ENCODE peak calls at places on chromosomes 7 and 10, in four cellular contexts. One of them, this sample, is unnamed.

GRCh38 chr7:44103566-44103940 is 592 bp upstream of the AEBP1 start:
- DNase-seq in uterus: no peak
- DNase-seq in activated CD4-positive, alpha-beta T cell treated with anti-CD3 and anti-CD28 coated beads for 36 hours: no peak
- DNase-seq in activated CD8-positive, alpha-beta memory T cell treated with anti-CD3 and anti-CD28 coated beads, Interleukin-2, amount 50 U/mL, for 4 hours: no peak
- DNase-seq in this sample: no peak

GRCh38 chr7:7609330-7609729 is 31.2 kb upstream of the UMAD1 start:
- DNase-seq in uterus: no peak
- DNase-seq in activated CD4-positive, alpha-beta T cell treated with anti-CD3 and anti-CD28 coated beads for 36 hours: no peak
- DNase-seq in activated CD8-positive, alpha-beta memory T cell treated with anti-CD3 and anti-CD28 coated beads, Interleukin-2, amount 50 U/mL, for 4 hours: no peak
- DNase-seq in this sample: no peak

GRCh38 chr10:5199398-5199797 is 2.8 kb downstream of the AKR1C4 start:
- DNase-seq in uterus: no peak
- DNase-seq in activated CD4-positive, alpha-beta T cell treated with anti-CD3 and anti-CD28 coated beads for 36 hours: no peak
- DNase-seq in activated CD8-positive, alpha-beta memory T cell treated with anti-CD3 and anti-CD28 coated beads, Interleukin-2, amount 50 U/mL, for 4 hours: no peak
- DNase-seq in this sample: no peak

GRCh38 chr7:132738254-132738653 is 162.0 kb upstream of the PLXNA4 start:
- DNase-seq in uterus: no peak
- DNase-seq in activated CD4-positive, alpha-beta T cell treated with anti-CD3 and anti-CD28 coated beads for 36 hours: no peak
- DNase-seq in activated CD8-positive, alpha-beta memory T cell treated with anti-CD3 and anti-CD28 coated beads, Interleukin-2, amount 50 U/mL, for 4 hours: no peak
- DNase-seq in this sample: no peak

GRCh38 chr7:141349804-141350203 is 201.4 kb upstream of the AGK start:
- DNase-seq in uterus: no peak
- DNase-seq in activated CD4-positive, alpha-beta T cell treated with anti-CD3 and anti-CD28 coated beads for 36 hours: no peak
- DNase-seq in activated CD8-positive, alpha-beta memory T cell treated with anti-CD3 and anti-CD28 coated beads, Interleukin-2, amount 50 U/mL, for 4 hours: no peak
- DNase-seq in this sample: no peak

GRCh38 chr10:804787-805634 is 115.5 kb upstream of the DIP2C start:
- DNase-seq in uterus: no peak
- DNase-seq in activated CD4-positive, alpha-beta T cell treated with anti-CD3 and anti-CD28 coated beads for 36 hours: no peak
- DNase-seq in activated CD8-positive, alpha-beta memory T cell treated with anti-CD3 and anti-CD28 coated beads, Interleukin-2, amount 50 U/mL, for 4 hours: no peak
- DNase-seq in this sample: no peak

GRCh38 chr7:105707967-105708580 is 126.8 kb upstream of the EFCAB10 start:
- DNase-seq in uterus: peak
- DNase-seq in activated CD4-positive, alpha-beta T cell treated with anti-CD3 and anti-CD28 coated beads for 36 hours: no peak
- DNase-seq in activated CD8-positive, alpha-beta memory T cell treated with anti-CD3 and anti-CD28 coated beads, Interleukin-2, amount 50 U/mL, for 4 hours: no peak
- DNase-seq in this sample: no peak

GRCh38 chr10:6543431-6544005 is 36.6 kb downstream of the PRKCQ start:
- DNase-seq in uterus: no peak
- DNase-seq in activated CD4-positive, alpha-beta T cell treated with anti-CD3 and anti-CD28 coated beads for 36 hours: peak
- DNase-seq in activated CD8-positive, alpha-beta memory T cell treated with anti-CD3 and anti-CD28 coated beads, Interleukin-2, amount 50 U/mL, for 4 hours: peak
- DNase-seq in this sample: peak

GRCh38 chr10:74930962-74931361 is 104.6 kb downstream of the KAT6B start:
- DNase-seq in uterus: no peak
- DNase-seq in activated CD4-positive, alpha-beta T cell treated with anti-CD3 and anti-CD28 coated beads for 36 hours: no peak
- DNase-seq in activated CD8-positive, alpha-beta memory T cell treated with anti-CD3 and anti-CD28 coated beads, Interleukin-2, amount 50 U/mL, for 4 hours: no peak
- DNase-seq in this sample: no peak

GRCh38 chr10:11145498-11145855 is 127.8 kb downstream of the CELF2 start:
- DNase-seq in uterus: no peak
- DNase-seq in activated CD4-positive, alpha-beta T cell treated with anti-CD3 and anti-CD28 coated beads for 36 hours: peak
- DNase-seq in activated CD8-positive, alpha-beta memory T cell treated with anti-CD3 and anti-CD28 coated beads, Interleukin-2, amount 50 U/mL, for 4 hours: peak
- DNase-seq in this sample: peak

GRCh38 chr10:4022473-4022872 is 237.5 kb upstream of the KLF6 start:
- DNase-seq in uterus: no peak
- DNase-seq in activated CD4-positive, alpha-beta T cell treated with anti-CD3 and anti-CD28 coated beads for 36 hours: no peak
- DNase-seq in activated CD8-positive, alpha-beta memory T cell treated with anti-CD3 and anti-CD28 coated beads, Interleukin-2, amount 50 U/mL, for 4 hours: no peak
- DNase-seq in this sample: no peak

GRCh38 chr7:122887198-122887597 is 938 bp upstream of the CADPS2 start:
- DNase-seq in uterus: peak
- DNase-seq in activated CD4-positive, alpha-beta T cell treated with anti-CD3 and anti-CD28 coated beads for 36 hours: peak
- DNase-seq in activated CD8-positive, alpha-beta memory T cell treated with anti-CD3 and anti-CD28 coated beads, Interleukin-2, amount 50 U/mL, for 4 hours: no peak
- DNase-seq in this sample: no peak

GRCh38 chr7:135333196-135333595 is 99.6 kb downstream of the STRA8 start:
- DNase-seq in uterus: no peak
- DNase-seq in activated CD4-positive, alpha-beta T cell treated with anti-CD3 and anti-CD28 coated beads for 36 hours: peak
- DNase-seq in activated CD8-positive, alpha-beta memory T cell treated with anti-CD3 and anti-CD28 coated beads, Interleukin-2, amount 50 U/mL, for 4 hours: no peak
- DNase-seq in this sample: no peak

GRCh38 chr10:26573674-26574073 is 123.8 kb upstream of the PDSS1 start:
- DNase-seq in uterus: no peak
- DNase-seq in activated CD4-positive, alpha-beta T cell treated with anti-CD3 and anti-CD28 coated beads for 36 hours: no peak
- DNase-seq in activated CD8-positive, alpha-beta memory T cell treated with anti-CD3 and anti-CD28 coated beads, Interleukin-2, amount 50 U/mL, for 4 hours: no peak
- DNase-seq in this sample: no peak

GRCh38 chr7:27262121-27262520 is 19.5 kb downstream of the EVX1 start:
- DNase-seq in uterus: no peak
- DNase-seq in activated CD4-positive, alpha-beta T cell treated with anti-CD3 and anti-CD28 coated beads for 36 hours: no peak
- DNase-seq in activated CD8-positive, alpha-beta memory T cell treated with anti-CD3 and anti-CD28 coated beads, Interleukin-2, amount 50 U/mL, for 4 hours: no peak
- DNase-seq in this sample: no peak

GRCh38 chr7:92461027-92462003 is 14.0 kb downstream of the GATAD1 start:
- DNase-seq in uterus: no peak
- DNase-seq in activated CD4-positive, alpha-beta T cell treated with anti-CD3 and anti-CD28 coated beads for 36 hours: peak
- DNase-seq in activated CD8-positive, alpha-beta memory T cell treated with anti-CD3 and anti-CD28 coated beads, Interleukin-2, amount 50 U/mL, for 4 hours: no peak
- DNase-seq in this sample: peak

GRCh38 chr10:113992601-113993011 is 51.1 kb upstream of the ADRB1 start:
- DNase-seq in uterus: no peak
- DNase-seq in activated CD4-positive, alpha-beta T cell treated with anti-CD3 and anti-CD28 coated beads for 36 hours: no peak
- DNase-seq in activated CD8-positive, alpha-beta memory T cell treated with anti-CD3 and anti-CD28 coated beads, Interleukin-2, amount 50 U/mL, for 4 hours: no peak
- DNase-seq in this sample: no peak

GRCh38 chr10:125076891-125077643 is 83.3 kb downstream of the CTBP2 start:
- DNase-seq in uterus: no peak
- DNase-seq in activated CD4-positive, alpha-beta T cell treated with anti-CD3 and anti-CD28 coated beads for 36 hours: no peak
- DNase-seq in activated CD8-positive, alpha-beta memory T cell treated with anti-CD3 and anti-CD28 coated beads, Interleukin-2, amount 50 U/mL, for 4 hours: no peak
- DNase-seq in this sample: no peak

GRCh38 chr7:68936501-68936900 is 661.8 kb upstream of the AUTS2 start:
- DNase-seq in uterus: no peak
- DNase-seq in activated CD4-positive, alpha-beta T cell treated with anti-CD3 and anti-CD28 coated beads for 36 hours: no peak
- DNase-seq in activated CD8-positive, alpha-beta memory T cell treated with anti-CD3 and anti-CD28 coated beads, Interleukin-2, amount 50 U/mL, for 4 hours: no peak
- DNase-seq in this sample: no peak

GRCh38 chr7:141053626-141054025 is 20.2 kb upstream of the TMEM178B start:
- DNase-seq in uterus: no peak
- DNase-seq in activated CD4-positive, alpha-beta T cell treated with anti-CD3 and anti-CD28 coated beads for 36 hours: peak
- DNase-seq in activated CD8-positive, alpha-beta memory T cell treated with anti-CD3 and anti-CD28 coated beads, Interleukin-2, amount 50 U/mL, for 4 hours: peak
- DNase-seq in this sample: peak

GRCh38 chr7:115293628-115294236 is 371.8 kb downstream of the MDFIC start:
- DNase-seq in uterus: no peak
- DNase-seq in activated CD4-positive, alpha-beta T cell treated with anti-CD3 and anti-CD28 coated beads for 36 hours: no peak
- DNase-seq in activated CD8-positive, alpha-beta memory T cell treated with anti-CD3 and anti-CD28 coated beads, Interleukin-2, amount 50 U/mL, for 4 hours: no peak
- DNase-seq in this sample: no peak

GRCh38 chr10:29841724-29842649 is 207.2 kb upstream of the SVIL start:
- DNase-seq in uterus: peak
- DNase-seq in activated CD4-positive, alpha-beta T cell treated with anti-CD3 and anti-CD28 coated beads for 36 hours: no peak
- DNase-seq in activated CD8-positive, alpha-beta memory T cell treated with anti-CD3 and anti-CD28 coated beads, Interleukin-2, amount 50 U/mL, for 4 hours: no peak
- DNase-seq in this sample: no peak

GRCh38 chr7:29442146-29442545 is 121.5 kb upstream of the PRR15 start:
- DNase-seq in uterus: no peak
- DNase-seq in activated CD4-positive, alpha-beta T cell treated with anti-CD3 and anti-CD28 coated beads for 36 hours: no peak
- DNase-seq in activated CD8-positive, alpha-beta memory T cell treated with anti-CD3 and anti-CD28 coated beads, Interleukin-2, amount 50 U/mL, for 4 hours: no peak
- DNase-seq in this sample: no peak

GRCh38 chr7:132592947-132593335 is 16.7 kb upstream of the PLXNA4 start:
- DNase-seq in uterus: no peak
- DNase-seq in activated CD4-positive, alpha-beta T cell treated with anti-CD3 and anti-CD28 coated beads for 36 hours: no peak
- DNase-seq in activated CD8-positive, alpha-beta memory T cell treated with anti-CD3 and anti-CD28 coated beads, Interleukin-2, amount 50 U/mL, for 4 hours: no peak
- DNase-seq in this sample: no peak

GRCh38 chr10:14659626-14660196 is 115.0 kb downstream of the FAM107B start:
- DNase-seq in uterus: no peak
- DNase-seq in activated CD4-positive, alpha-beta T cell treated with anti-CD3 and anti-CD28 coated beads for 36 hours: peak
- DNase-seq in activated CD8-positive, alpha-beta memory T cell treated with anti-CD3 and anti-CD28 coated beads, Interleukin-2, amount 50 U/mL, for 4 hours: peak
- DNase-seq in this sample: peak

GRCh38 chr10:125605167-125605566 is 77.8 kb downstream of the TEX36 start:
- DNase-seq in uterus: no peak
- DNase-seq in activated CD4-positive, alpha-beta T cell treated with anti-CD3 and anti-CD28 coated beads for 36 hours: no peak
- DNase-seq in activated CD8-positive, alpha-beta memory T cell treated with anti-CD3 and anti-CD28 coated beads, Interleukin-2, amount 50 U/mL, for 4 hours: no peak
- DNase-seq in this sample: no peak

GRCh38 chr10:79073784-79074432 is 5.1 kb downstream of the ZMIZ1 start:
- DNase-seq in uterus: no peak
- DNase-seq in activated CD4-positive, alpha-beta T cell treated with anti-CD3 and anti-CD28 coated beads for 36 hours: no peak
- DNase-seq in activated CD8-positive, alpha-beta memory T cell treated with anti-CD3 and anti-CD28 coated beads, Interleukin-2, amount 50 U/mL, for 4 hours: no peak
- DNase-seq in this sample: no peak

GRCh38 chr7:5349005-5349380 is 66.2 kb downstream of the SLC29A4 start:
- DNase-seq in uterus: no peak
- DNase-seq in activated CD4-positive, alpha-beta T cell treated with anti-CD3 and anti-CD28 coated beads for 36 hours: no peak
- DNase-seq in activated CD8-positive, alpha-beta memory T cell treated with anti-CD3 and anti-CD28 coated beads, Interleukin-2, amount 50 U/mL, for 4 hours: no peak
- DNase-seq in this sample: no peak

GRCh38 chr7:140773104-140773503 is 76.6 kb downstream of the NDUFB2 start:
- DNase-seq in uterus: no peak
- DNase-seq in activated CD4-positive, alpha-beta T cell treated with anti-CD3 and anti-CD28 coated beads for 36 hours: no peak
- DNase-seq in activated CD8-positive, alpha-beta memory T cell treated with anti-CD3 and anti-CD28 coated beads, Interleukin-2, amount 50 U/mL, for 4 hours: no peak
- DNase-seq in this sample: no peak

GRCh38 chr10:31004611-31005193 is 27.0 kb downstream of the ZNF438 start:
- DNase-seq in uterus: no peak
- DNase-seq in activated CD4-positive, alpha-beta T cell treated with anti-CD3 and anti-CD28 coated beads for 36 hours: no peak
- DNase-seq in activated CD8-positive, alpha-beta memory T cell treated with anti-CD3 and anti-CD28 coated beads, Interleukin-2, amount 50 U/mL, for 4 hours: no peak
- DNase-seq in this sample: no peak

GRCh38 chr7:158856883-158857668 is 718 bp downstream of the DYNC2I1 start:
- DNase-seq in uterus: no peak
- DNase-seq in activated CD4-positive, alpha-beta T cell treated with anti-CD3 and anti-CD28 coated beads for 36 hours: no peak
- DNase-seq in activated CD8-positive, alpha-beta memory T cell treated with anti-CD3 and anti-CD28 coated beads, Interleukin-2, amount 50 U/mL, for 4 hours: no peak
- DNase-seq in this sample: no peak

GRCh38 chr7:79332091-79332490 is 121.4 kb downstream of the MAGI2 start:
- DNase-seq in uterus: no peak
- DNase-seq in activated CD4-positive, alpha-beta T cell treated with anti-CD3 and anti-CD28 coated beads for 36 hours: no peak
- DNase-seq in activated CD8-positive, alpha-beta memory T cell treated with anti-CD3 and anti-CD28 coated beads, Interleukin-2, amount 50 U/mL, for 4 hours: no peak
- DNase-seq in this sample: no peak

GRCh38 chr10:3261921-3262320 is 89.3 kb upstream of the PITRM1 start:
- DNase-seq in uterus: no peak
- DNase-seq in activated CD4-positive, alpha-beta T cell treated with anti-CD3 and anti-CD28 coated beads for 36 hours: no peak
- DNase-seq in activated CD8-positive, alpha-beta memory T cell treated with anti-CD3 and anti-CD28 coated beads, Interleukin-2, amount 50 U/mL, for 4 hours: no peak
- DNase-seq in this sample: no peak

GRCh38 chr10:123463176-123463575 is 203.0 kb upstream of the GPR26 start:
- DNase-seq in uterus: no peak
- DNase-seq in activated CD4-positive, alpha-beta T cell treated with anti-CD3 and anti-CD28 coated beads for 36 hours: no peak
- DNase-seq in activated CD8-positive, alpha-beta memory T cell treated with anti-CD3 and anti-CD28 coated beads, Interleukin-2, amount 50 U/mL, for 4 hours: no peak
- DNase-seq in this sample: no peak

GRCh38 chr7:36129048-36129534 is 24.0 kb upstream of the EEPD1 start:
- DNase-seq in uterus: no peak
- DNase-seq in activated CD4-positive, alpha-beta T cell treated with anti-CD3 and anti-CD28 coated beads for 36 hours: no peak
- DNase-seq in activated CD8-positive, alpha-beta memory T cell treated with anti-CD3 and anti-CD28 coated beads, Interleukin-2, amount 50 U/mL, for 4 hours: no peak
- DNase-seq in this sample: no peak

GRCh38 chr7:20198295-20198694 is 18.9 kb downstream of the MACC1 start:
- DNase-seq in uterus: no peak
- DNase-seq in activated CD4-positive, alpha-beta T cell treated with anti-CD3 and anti-CD28 coated beads for 36 hours: no peak
- DNase-seq in activated CD8-positive, alpha-beta memory T cell treated with anti-CD3 and anti-CD28 coated beads, Interleukin-2, amount 50 U/mL, for 4 hours: no peak
- DNase-seq in this sample: no peak

GRCh38 chr7:380226-380550 is 90.2 kb downstream of the FOXL3 start:
- DNase-seq in uterus: no peak
- DNase-seq in activated CD4-positive, alpha-beta T cell treated with anti-CD3 and anti-CD28 coated beads for 36 hours: no peak
- DNase-seq in activated CD8-positive, alpha-beta memory T cell treated with anti-CD3 and anti-CD28 coated beads, Interleukin-2, amount 50 U/mL, for 4 hours: no peak
- DNase-seq in this sample: no peak

This sample was measured in effector memory CD8-positive, alpha-beta T cell.